ENCODE peak calls at places on chromosome 15, in six cellular contexts. V is fibroblast of the aortic adventitia, L is mucosa of descending colon, J is cardiac fibroblast, X is fibroblast of lung, B is kidney epithelial cell. Y is an unnamed sample.

GRCh38 chr15:78726870-78727551 is 84.3 kb downstream of the ADAMTS7 start:
- DNase-seq in B (no peak), J (no peak), L (peak), X (no peak), V (no peak), Y (no peak)

GRCh38 chr15:57696146-57696545 is 10.4 kb upstream of the POLR2M start:
- DNase-seq in X (no peak), V (no peak), B (no peak), L (no peak), J (no peak), Y (no peak)

GRCh38 chr15:59723686-59724336 is 34.7 kb upstream of the BNIP2 start:
- DNase-seq in B (no peak), J (no peak), V (no peak), X (no peak), L (no peak), Y (no peak)

GRCh38 chr15:70344666-70345065 is 246.9 kb upstream of the TLE3 start:
- DNase-seq in V (no peak), B (no peak), X (no peak), L (no peak), J (no peak), Y (no peak)

GRCh38 chr15:78206326-78207109 is 27.8 kb downstream of the ACSBG1 start:
- DNase-seq in J (no peak), B (no peak), X (peak), V (no peak), L (no peak), Y (peak)

GRCh38 chr15:48266029-48266428 is 59.9 kb downstream of the SLC12A1 start:
- DNase-seq in B (no peak), X (no peak), V (no peak), L (no peak), J (no peak), Y (peak)

GRCh38 chr15:89333959-89334509 is 590 bp downstream of the POLG start:
- DNase-seq in V (peak), L (no peak), B (no peak), X (peak), J (no peak), Y (no peak)

GRCh38 chr15:72341361-72341760 is 21.4 kb upstream of the CELF6 start:
- DNase-seq in L (peak), B (no peak), J (peak), V (no peak), X (peak), Y (no peak)

GRCh38 chr15:63454812-63455211 is 49.6 kb upstream of the USP3 start:
- DNase-seq in B (no peak), J (no peak), V (no peak), X (no peak), L (no peak), Y (no peak)

GRCh38 chr15:69648215-69648614 is 195.6 kb downstream of the RPLP1 start:
- DNase-seq in B (no peak), V (no peak), J (no peak), L (no peak), X (no peak), Y (peak)

GRCh38 chr15:88243895-88244787 is 12.4 kb downstream of the NTRK3 start:
- DNase-seq in L (peak), X (peak), V (peak), B (no peak), J (peak), Y (peak)

GRCh38 chr15:60370804-60371700 is 26.7 kb downstream of the ANXA2 start:
- DNase-seq in V (peak), X (peak), L (peak), B (peak), J (peak), Y (peak)

GRCh38 chr15:82040862-82041261 is 5.0 kb downstream of the MEX3B start:
- DNase-seq in X (no peak), B (no peak), L (no peak), V (no peak), J (no peak), Y (no peak)

GRCh38 chr15:37040072-37040742 is 60.1 kb downstream of the MEIS2 start:
- DNase-seq in L (no peak), V (no peak), J (no peak), B (no peak), X (no peak), Y (no peak)

GRCh38 chr15:34724486-34724885 is 30.3 kb downstream of the GJD2 start:
- DNase-seq in J (no peak), B (no peak), X (no peak), V (no peak), L (no peak), Y (no peak)

GRCh38 chr15:38010390-38010789 is 76.0 kb downstream of the TMCO5A start:
- DNase-seq in J (no peak), V (no peak), L (no peak), X (peak), B (no peak), Y (peak)

GRCh38 chr15:78456391-78456790 is 18.4 kb downstream of the IREB2 start:
- DNase-seq in B (no peak), L (no peak), X (no peak), J (no peak), V (no peak), Y (no peak)

GRCh38 chr15:44298878-44299277 is 10.4 kb downstream of the GOLM2 start:
- DNase-seq in V (no peak), J (no peak), L (no peak), X (no peak), B (no peak), Y (no peak)

GRCh38 chr15:72838311-72838731 is 54.8 kb upstream of the ADPGK start:
- DNase-seq in B (no peak), J (peak), V (peak), X (peak), L (no peak), Y (no peak)

GRCh38 chr15:101264011-101264410 is 12.2 kb upstream of the CHSY1 start:
- DNase-seq in X (peak), J (peak), V (no peak), L (no peak), B (no peak), Y (no peak)

GRCh38 chr15:73900129-73900712 is 26.0 kb upstream of the LOXL1 start:
- DNase-seq in X (peak), B (no peak), V (peak), L (no peak), J (no peak), Y (peak)

GRCh38 chr15:29674661-29675533 is 147.4 kb downstream of the TJP1 start:
- DNase-seq in J (peak), V (peak), X (peak), B (no peak), L (peak), Y (peak)

GRCh38 chr15:40065166-40065565 is 26.2 kb upstream of the SRP14 start:
- DNase-seq in J (no peak), L (no peak), B (no peak), V (no peak), X (no peak), Y (no peak)

GRCh38 chr15:70701891-70702568 is 61.3 kb downstream of the UACA start:
- DNase-seq in B (no peak), V (peak), X (peak), J (peak), L (no peak), Y (peak)

GRCh38 chr15:38991701-38992100 is 427.1 kb upstream of the RASGRP1 start:
- DNase-seq in X (peak), V (peak), B (no peak), L (no peak), J (peak), Y (no peak)

GRCh38 chr15:75736256-75736655 is 23.6 kb upstream of the CSPG4 start:
- DNase-seq in V (no peak), X (no peak), L (no peak), B (no peak), J (no peak), Y (no peak)

GRCh38 chr15:78450285-78450858 is 12.4 kb downstream of the IREB2 start:
- DNase-seq in L (no peak), B (no peak), V (no peak), J (no peak), X (no peak), Y (no peak)

GRCh38 chr15:36831125-36831914 is 251.9 kb downstream of the CDIN1 start:
- DNase-seq in X (peak), B (peak), L (no peak), J (no peak), V (peak), Y (peak)

GRCh38 chr15:45112592-45113379 is 1.2 kb downstream of the DUOX2 start:
- DNase-seq in J (no peak), V (no peak), L (no peak), B (no peak), X (no peak), Y (no peak)

GRCh38 chr15:91407237-91407889 is 307.3 kb downstream of the SV2B start:
- DNase-seq in B (peak), J (no peak), L (peak), V (peak), X (peak), Y (no peak)

GRCh38 chr15:41944313-41944940 is 27.9 kb downstream of the EHD4 start:
- DNase-seq in J (peak), L (no peak), X (peak), V (peak), B (peak), Y (peak)

GRCh38 chr15:31495281-31495680 is 168.6 kb downstream of the KLF13 start:
- DNase-seq in X (no peak), J (no peak), V (no peak), L (no peak), B (no peak), Y (no peak)

GRCh38 chr15:100890850-100891249 is 11.2 kb downstream of the ALDH1A3 start:
- DNase-seq in X (no peak), B (no peak), V (no peak), L (no peak), J (no peak), Y (no peak)

GRCh38 chr15:69082556-69082955 is 68.1 kb downstream of the NOX5 start:
- DNase-seq in V (no peak), X (no peak), J (no peak), B (no peak), L (no peak), Y (no peak)

GRCh38 chr15:68654786-68655560 is 76.2 kb downstream of the CORO2B start:
- DNase-seq in V (no peak), B (no peak), X (no peak), L (no peak), J (no peak), Y (no peak)

GRCh38 chr15:90347666-90348065 is 4.4 kb upstream of the ZNF774 start:
- DNase-seq in L (no peak), V (no peak), J (no peak), X (no peak), B (no peak), Y (no peak)

GRCh38 chr15:77031376-77032050 is 36.6 kb downstream of the PSTPIP1 start:
- DNase-seq in B (no peak), J (no peak), X (no peak), V (no peak), L (no peak), Y (no peak)

GRCh38 chr15:55649058-55649423 is 60.9 kb upstream of the PYGO1 start:
- DNase-seq in L (no peak), J (peak), V (peak), B (no peak), X (peak), Y (peak)

GRCh38 chr15:45386974-45387373 is 8.6 kb upstream of the GATM start:
- DNase-seq in J (no peak), X (no peak), V (no peak), B (no peak), L (no peak), Y (no peak)

GRCh38 chr15:72426753-72427152 is 28.6 kb downstream of the TMEM202 start:
- DNase-seq in B (no peak), X (no peak), J (no peak), V (no peak), L (no peak), Y (no peak)

DNA sequence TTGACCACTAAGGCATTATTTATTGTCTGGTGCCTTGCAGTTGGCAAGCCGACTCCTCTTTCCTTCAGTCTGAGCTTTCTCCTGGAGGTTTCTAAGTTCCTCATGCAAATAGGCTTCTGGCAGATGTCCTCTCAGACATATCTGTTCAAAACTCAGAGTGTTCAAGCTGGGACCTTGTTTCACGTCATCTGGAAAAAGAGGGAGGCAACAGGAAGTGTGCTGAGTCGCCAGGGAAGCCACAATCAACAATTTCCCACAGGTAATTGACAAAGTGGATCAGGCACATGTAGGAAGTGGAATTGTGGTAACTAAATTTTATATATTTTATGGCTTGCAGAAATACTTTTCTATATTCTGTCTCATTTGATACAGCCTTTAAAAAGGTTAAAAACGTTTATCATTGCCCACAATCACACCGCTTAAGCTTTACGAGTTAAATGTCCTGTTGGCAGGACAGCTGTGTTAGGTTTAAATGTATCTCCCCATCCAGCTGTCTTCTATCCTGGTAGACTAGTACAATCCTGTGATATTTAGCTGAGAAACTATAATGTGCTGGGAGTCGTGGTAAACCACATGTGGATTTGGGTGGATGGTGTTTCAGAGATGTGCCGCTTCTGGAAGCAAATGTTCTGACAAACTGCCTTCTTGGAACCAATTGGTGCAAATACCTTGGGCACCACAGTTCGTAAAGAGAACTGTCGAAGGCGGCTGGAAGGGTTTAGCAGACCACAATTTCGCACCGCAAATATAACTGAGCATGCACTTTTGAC is 14.8 kb downstream of the SCG5 start:
- DNase-seq in V (no peak), X (no peak), B (no peak), J (no peak), L (no peak), Y (no peak)
- H3K4me3 ChIP-seq in V (no peak), X (no peak), B (no peak), J (no peak), L (no peak), Y (no peak)

GRCh38 chr15:54481819-54482218 is 503.6 kb downstream of the UNC13C start:
- DNase-seq in J (no peak), L (no peak), V (no peak), X (no peak), B (no peak), Y (no peak)
- TF ChIP-seq CTCF in J (no peak), L (no peak), V (no peak), X (no peak), B (no peak), Y (no peak)

DNA sequence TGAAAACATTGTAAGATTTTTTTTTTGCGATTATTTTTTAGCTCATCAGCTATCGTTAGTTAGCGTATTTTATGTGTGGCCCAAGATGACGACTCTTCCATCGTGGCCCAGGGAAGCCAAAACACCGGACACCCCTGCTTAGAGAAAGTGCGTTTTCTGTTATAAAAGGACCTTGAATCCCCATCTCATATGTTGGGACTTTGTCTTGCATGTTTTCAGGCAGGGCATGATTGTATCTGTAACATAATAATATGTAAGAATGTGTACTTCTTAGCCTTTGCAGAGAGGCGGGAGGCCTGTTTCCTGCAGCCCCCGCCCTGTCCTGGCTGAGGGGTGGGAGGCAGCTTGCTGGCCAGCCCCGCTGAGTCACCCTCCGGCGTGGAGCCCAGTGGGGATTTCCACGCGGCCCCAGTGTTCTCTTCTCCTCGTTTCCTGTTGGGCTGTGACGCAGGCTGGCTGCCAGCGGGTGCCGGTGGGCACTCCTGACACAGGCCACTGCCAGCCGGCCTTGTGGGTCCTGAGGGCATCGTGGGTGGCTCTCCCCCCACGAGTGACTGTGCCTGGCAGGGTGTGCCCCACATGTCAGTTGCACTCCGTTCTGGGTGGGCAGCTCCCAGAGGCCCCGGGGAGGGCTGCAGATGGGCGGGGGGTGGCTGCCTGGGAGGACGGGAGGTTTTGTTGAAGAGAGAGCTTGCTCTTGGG is 55.6 kb downstream of the SMAD3 start:
- DNase-seq in X (peak), L (peak), J (peak), V (peak), B (no peak), Y (peak)
- H3K4me3 ChIP-seq in X (no peak), L (no peak), J (no peak), V (peak), B (no peak), Y (no peak)

DNA sequence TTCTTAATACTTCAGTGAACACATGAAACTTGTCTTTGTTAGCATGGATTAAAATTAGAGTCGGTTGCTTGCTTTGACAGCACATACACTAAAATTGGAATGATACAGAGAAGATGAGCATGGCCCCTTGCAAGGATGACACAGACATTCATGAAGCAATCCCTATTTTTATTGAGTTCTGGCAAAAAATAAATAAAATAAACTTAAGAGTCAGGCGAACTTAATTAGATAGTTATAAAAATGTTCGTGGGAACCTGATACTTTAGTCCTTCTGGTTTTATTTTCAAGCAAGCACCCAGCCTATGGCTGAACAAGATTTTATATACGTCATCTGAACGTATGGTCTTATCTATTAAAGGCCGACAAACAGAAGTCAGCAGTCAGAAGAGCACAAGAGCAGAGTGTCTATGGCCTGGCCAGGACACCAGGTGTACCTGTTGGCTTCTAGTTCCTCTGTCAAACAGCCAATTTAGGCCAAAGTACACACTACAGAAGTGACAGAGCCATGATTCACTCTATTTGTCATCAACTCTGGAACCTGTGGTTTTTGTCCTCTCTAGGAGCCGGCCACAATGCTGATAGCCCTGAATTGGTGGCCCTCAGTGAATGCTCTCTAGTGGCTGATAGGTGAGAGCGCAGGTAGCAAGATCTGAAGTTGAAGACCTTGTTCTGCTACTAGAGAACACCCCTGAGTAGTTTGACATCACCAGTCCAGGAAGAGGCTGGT is 64.3 kb downstream of the LEO1 start:
- DNase-seq in J (no peak), V (no peak), B (peak), X (peak), L (peak), Y (peak)
- TF ChIP-seq CTCF in J (no peak), V (no peak), B (peak), X (peak), L (no peak), Y (no peak)

Y was measured in foreskin fibroblast.